ENCODE peak calls at places on chromosomes 4 and X, in nine cellular contexts. N is HFF-Myc, W is lower lobe of right lung, F is nephron progenitor cell, I is AG09319, U is uterus, Y is AG04450, E is bronchial epithelial cell, T is left lung. X is an unnamed sample.

GRCh38 chrX:13966071-13966850 is 63.4 kb downstream of the GEMIN8 start:
- DNase-seq in E (no peak), Y (no peak), U (no peak), T (no peak), N (no peak), F (no peak), W (no peak), I (no peak), X (no peak)

GRCh38 chr4:153205757-153206156 is 1.5 kb downstream of the TRIM2 start:
- DNase-seq in T (peak; percentile 66), I (no peak), W (no peak), Y (no peak), N (no peak), E (peak; percentile 77), U (no peak), F (no peak), X (no peak)

GRCh38 chrX:151359931-151360871 is 36.8 kb upstream of the VMA21 start:
- DNase-seq in T (no peak), N (no peak), F (peak; percentile 68), W (peak; percentile 44), U (peak; percentile 17), I (no peak), E (peak; percentile 3), Y (no peak), X (peak; percentile 22)

GRCh38 chr4:131426023-131426758 is 1722.9 kb upstream of the PCDH10 start:
- DNase-seq in I (no peak), N (no peak), F (no peak), W (no peak), Y (no peak), E (no peak), T (no peak), U (no peak), X (no peak)

GRCh38 chrX:102067966-102068723 is 57.3 kb upstream of the TCEAL2 start:
- DNase-seq in U (no peak), W (no peak), T (no peak), I (no peak), N (no peak), Y (no peak), E (peak; percentile 9), F (peak; percentile 22), X (no peak)

GRCh38 chr4:53514509-53514908 is 76.8 kb downstream of the LNX1 start:
- DNase-seq in I (no peak), U (no peak), N (no peak), E (no peak), Y (no peak), W (no peak), F (no peak), T (no peak), X (no peak)

GRCh38 chr4:88866862-88867550 is 169.4 kb upstream of the NAP1L5 start:
- DNase-seq in Y (no peak), I (no peak), E (peak; percentile 96), U (no peak), N (no peak), F (no peak), W (no peak), T (no peak), X (no peak)

GRCh38 chr4:124025423-124025822 is 628.8 kb downstream of the SPRY1 start:
- DNase-seq in N (no peak), U (no peak), T (no peak), E (peak; percentile 12), Y (no peak), W (no peak), F (no peak), I (no peak), X (no peak)

GRCh38 chrX:257681-258289 is 23.4 kb upstream of the PLCXD1 start:
- DNase-seq in W (peak; percentile 36), T (no peak), I (no peak), Y (no peak), U (no peak), E (no peak), F (no peak), N (no peak), X (no peak)

GRCh38 chr4:180197471-180197870 is 2045.7 kb upstream of the TENM3 start:
- DNase-seq in I (no peak), Y (no peak), U (no peak), N (no peak), W (no peak), F (no peak), E (no peak), T (no peak), X (no peak)

GRCh38 chr4:159944477-159944876 is 841.6 kb downstream of the RAPGEF2 start:
- DNase-seq in T (no peak), N (no peak), U (no peak), E (no peak), Y (no peak), I (no peak), W (no peak), F (no peak), X (no peak)

GRCh38 chr4:110854021-110854678 is 231.3 kb upstream of the PITX2 start:
- DNase-seq in N (peak; percentile 64), E (peak; percentile 61), U (no peak), I (peak; percentile 45), W (no peak), Y (peak; percentile 39), T (no peak), F (no peak), X (no peak)

GRCh38 chr4:18756661-18757060 is 735.1 kb upstream of the LCORL start:
- DNase-seq in E (peak; percentile 1), N (no peak), W (no peak), Y (no peak), I (no peak), F (no peak), U (no peak), T (no peak), X (no peak)

GRCh38 chr4:60799214-60799613 is 400.9 kb upstream of the ADGRL3 start:
- DNase-seq in E (no peak), U (no peak), T (no peak), W (no peak), N (no peak), F (no peak), I (no peak), Y (no peak), X (no peak)

GRCh38 chrX:106177106-106177981 is 9.2 kb downstream of the PWWP3B start:
- DNase-seq in E (peak; percentile 17), I (no peak), F (peak; percentile 80), W (no peak), U (peak; percentile 72), Y (no peak), T (peak; percentile 35), N (no peak), X (no peak)

GRCh38 chrX:106177982-106178321 is 9.8 kb downstream of the PWWP3B start:
- DNase-seq in E (no peak), U (no peak), T (no peak), F (no peak), N (no peak), Y (no peak), W (no peak), I (no peak), X (no peak)

DNA sequence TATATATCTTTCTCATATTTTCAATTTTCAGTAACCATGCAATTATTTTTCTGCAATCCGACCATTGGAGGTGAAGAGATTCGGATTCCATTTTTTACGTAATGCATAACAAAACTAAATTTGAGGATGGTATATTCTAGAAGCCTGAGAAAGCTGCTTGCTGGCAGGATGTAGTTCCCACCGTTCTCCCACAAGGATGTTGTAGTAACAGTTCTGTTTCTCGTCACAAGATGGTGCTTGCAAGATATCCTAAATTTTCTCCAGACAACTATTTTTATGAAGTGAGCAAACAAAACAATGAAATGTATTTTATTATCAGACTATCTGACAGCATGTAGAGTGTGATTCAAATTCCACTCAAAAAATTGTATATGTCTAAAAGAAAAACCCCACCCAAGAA is 10.7 kb downstream of the PWWP3B start:
- DNase-seq in N (no peak), T (no peak), I (no peak), W (no peak), E (no peak), F (no peak), U (no peak), Y (no peak), X (no peak)
- TF ChIP-seq CTCF in N (no peak), T (no peak), I (no peak), W (no peak), E (no peak), F (no peak), U (no peak), Y (no peak), X (no peak)

GRCh38 chr4:8608714-8609391 is 16.3 kb downstream of the CPZ start:
- DNase-seq in Y (no peak), E (no peak), N (no peak), F (no peak), W (no peak), T (no peak), I (no peak), U (no peak), X (no peak)

GRCh38 chr4:8609406-8609805 is 16.8 kb downstream of the CPZ start:
- DNase-seq in F (no peak), N (no peak), T (no peak), I (no peak), U (no peak), W (no peak), E (no peak), Y (no peak), X (no peak)

GRCh38 chr4:8606966-8607365 is 14.4 kb downstream of the CPZ start:
- DNase-seq in W (no peak), Y (no peak), E (no peak), I (no peak), U (no peak), N (no peak), F (no peak), T (no peak), X (no peak)

GRCh38 chr4:8606476-8606875 is 13.9 kb downstream of the CPZ start:
- DNase-seq in I (no peak), E (no peak), F (no peak), N (no peak), W (no peak), U (no peak), T (no peak), Y (no peak), X (no peak)

GRCh38 chr4:8607603-8608481 is 15.3 kb downstream of the CPZ start:
- DNase-seq in F (peak; percentile 97), Y (no peak), U (peak; percentile 30), E (no peak), I (no peak), T (no peak), N (no peak), W (no peak), X (peak; percentile 33)
- TF ChIP-seq CTCF in F (peak; percentile 99), Y (peak; percentile 86), U (peak; percentile 66), E (peak; percentile 97), I (peak; percentile 95), T (peak; percentile 90), N (peak; percentile 90), W (peak; percentile 96), X (peak; percentile 86)

DNA sequence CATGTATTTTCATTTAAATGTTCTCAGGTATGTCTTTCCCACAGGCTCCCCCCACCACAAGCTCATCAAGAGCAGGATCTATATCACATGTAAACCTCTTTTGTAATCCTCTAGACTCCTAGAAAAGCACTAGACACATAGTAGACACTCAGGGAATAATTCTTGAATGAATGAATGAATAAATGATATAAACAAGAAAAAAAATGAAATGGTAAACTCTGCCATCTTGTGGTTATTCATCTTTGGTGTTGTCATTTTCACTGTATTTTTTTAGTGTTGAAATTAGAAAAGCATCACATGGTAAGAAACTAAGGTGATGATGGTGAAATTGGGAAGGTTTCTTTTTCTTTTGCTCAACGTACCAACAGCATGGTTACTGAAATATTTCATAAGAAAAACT is 34.2 kb upstream of the C1GALT1C1 start:
- DNase-seq in F (no peak), E (peak; percentile 43), T (no peak), U (no peak), W (no peak), Y (no peak), N (no peak), I (no peak), X (no peak)
- TF ChIP-seq CTCF in F (no peak), E (no peak), T (no peak), U (no peak), W (no peak), Y (no peak), N (no peak), I (no peak), X (no peak)

GRCh38 chrX:85288992-85289723 is 45.4 kb downstream of the ZNF711 start:
- DNase-seq in Y (no peak), F (no peak), T (no peak), U (no peak), N (no peak), I (no peak), E (no peak), W (no peak), X (no peak)
- TF ChIP-seq CTCF in Y (no peak), F (no peak), T (no peak), U (no peak), N (no peak), I (no peak), E (no peak), W (no peak), X (no peak)

X was measured in natural killer cell.